ENCODE peak calls at places on chromosome 15, in four cellular contexts. H is GM12878, Z is HCT116, I is K562. E is an unnamed sample.

GRCh38 chr15:79171320-79172031 is 80.9 kb upstream of the RASGRF1 start:
- DNase-seq in Z (no peak), I (no peak), H (no peak), E (peak)

GRCh38 chr15:100263721-100264455 is 77.9 kb downstream of the ADAMTS17 start:
- DNase-seq in H (no peak), I (no peak), Z (no peak), E (no peak)

GRCh38 chr15:67838789-67839332 is 984 bp downstream of the RNU6-1 start:
- DNase-seq in I (no peak), H (no peak), Z (no peak), E (peak)

GRCh38 chr15:66893294-66893693 is 172.1 kb upstream of the SMAD3 start:
- DNase-seq in Z (no peak), I (no peak), H (no peak), E (peak)

GRCh38 chr15:50764331-50765201 is 940 bp downstream of the SPPL2A start:
- DNase-seq in H (peak), Z (no peak), I (peak), E (no peak)

GRCh38 chr15:42324308-42324707 is 35.0 kb upstream of the CAPN3 start:
- DNase-seq in Z (no peak), H (no peak), I (no peak), E (no peak)

GRCh38 chr15:94174399-94174802 is 57.0 kb upstream of the MCTP2 start:
- DNase-seq in Z (no peak), I (no peak), H (peak), E (no peak)

GRCh38 chr15:76185716-76186115 is 125.6 kb downstream of the ETFA start:
- DNase-seq in H (no peak), I (peak), Z (peak), E (peak)

GRCh38 chr15:74373731-74374647 is 6.5 kb upstream of the CYP11A1 start:
- DNase-seq in Z (peak), I (peak), H (no peak), E (peak)

GRCh38 chr15:72205896-72206676 is 8.5 kb upstream of the GRAMD2A start:
- DNase-seq in Z (no peak), I (no peak), H (no peak), E (no peak)

GRCh38 chr15:63402498-63403253 is 21.0 kb upstream of the CA12 start:
- DNase-seq in H (no peak), Z (no peak), I (peak), E (no peak)

GRCh38 chr15:40192942-40193341 is 32.1 kb downstream of the BUB1B start:
- DNase-seq in I (no peak), Z (no peak), H (no peak), E (no peak)

GRCh38 chr15:67322481-67322880 is 67.9 kb downstream of the IQCH start:
- DNase-seq in Z (no peak), I (no peak), H (no peak), E (no peak)

GRCh38 chr15:55527150-55527549 is 19.1 kb upstream of the DNAAF4 start:
- DNase-seq in H (no peak), I (no peak), Z (no peak), E (no peak)

GRCh38 chr15:43511012-43511885 is 6.2 kb upstream of the MAP1A start:
- DNase-seq in Z (peak), H (no peak), I (peak), E (peak)

GRCh38 chr15:73357999-73358665 is 10.6 kb downstream of the HCN4 start:
- DNase-seq in I (no peak), H (no peak), Z (no peak), E (no peak)
- TF ChIP-seq EGR1 in I (no peak), H (no peak), Z (no peak), E (no peak)

GRCh38 chr15:77354064-77354463 is 65.8 kb downstream of the PEAK1 start:
- DNase-seq in Z (no peak), H (no peak), I (no peak), E (no peak)
- TF ChIP-seq SP1 in Z (no peak), H (no peak), I (no peak), E (no peak)

DNA sequence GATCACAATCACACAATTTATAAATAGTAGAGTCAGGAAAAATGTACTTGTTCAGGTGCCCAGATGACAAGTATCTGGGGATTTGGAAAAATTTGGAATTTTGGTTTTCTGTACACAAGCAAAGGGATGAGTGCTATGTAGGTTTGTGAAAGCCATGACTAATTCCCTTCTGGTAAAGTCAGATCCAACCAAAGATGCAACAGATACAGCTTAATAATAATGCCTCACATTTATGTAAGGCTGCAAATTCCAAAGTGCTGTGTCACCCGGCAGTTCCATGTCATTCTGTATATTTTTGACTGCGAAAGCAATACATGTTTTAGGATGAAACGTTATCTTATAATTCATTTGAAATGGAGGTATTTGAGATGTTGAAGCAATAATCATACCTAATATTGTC is 102.7 kb upstream of the AGBL1 start:
- DNase-seq in I (no peak), H (no peak), Z (no peak), E (no peak)
- TF ChIP-seq EGR1 in I (no peak), H (no peak), Z (no peak), E (no peak)

GRCh38 chr15:80778621-80778963 is 578 bp upstream of the CEMIP start:
- DNase-seq in Z (no peak), H (no peak), I (no peak), E (no peak)

GRCh38 chr15:80777836-80778620 is 1.1 kb upstream of the CEMIP start:
- DNase-seq in I (no peak), Z (no peak), H (no peak), E (no peak)

GRCh38 chr15:80779658-80780415 is 667 bp downstream of the CEMIP start:
- DNase-seq in Z (no peak), I (no peak), H (no peak), E (peak)

GRCh38 chr15:80780416-80781221 is 1.4 kb downstream of the CEMIP start:
- DNase-seq in I (peak), H (no peak), Z (no peak), E (peak)

GRCh38 chr15:80778964-80779657 is at the start of gene CEMIP:
- DNase-seq in I (peak), H (no peak), Z (peak), E (peak)
- TF ChIP-seq SP1 in I (no peak), H (no peak), Z (no peak), E (no peak)

E was measured in H1.